ENCODE peak calls at places on chromosomes 16 and 17, in nine cellular contexts. H is adipocyte, A is ascending aorta, X is psoas muscle, L is thoracic aorta, G is stomach, R is iPS DF 6.9, T is Karpas-422, S is right cardiac atrium. M is an unnamed sample. For H3K4me1, the result is how much of the 10 kb centered on the place peaks cover.

GRCh38 chr16:69513180-69513966 is 52.4 kb upstream of the NFAT5 start:
- DNase-seq in S (no peak), H (peak), A (no peak), X (no peak), R (no peak), L (no peak), G (no peak), T (no peak), M (no peak)

GRCh38 chr16:86923656-86924055 is 345.3 kb downstream of the FOXL1 start:
- DNase-seq in X (no peak), G (no peak), A (no peak), S (no peak), L (no peak), R (no peak), H (no peak), T (no peak), M (no peak)

GRCh38 chr17:30113213-30113612 is 3.4 kb upstream of the NSRP1 start:
- DNase-seq in H (no peak), A (no peak), R (no peak), X (no peak), T (no peak), S (no peak), G (peak), L (no peak), M (no peak)

GRCh38 chr17:19301973-19302372 is 60.5 kb downstream of the B9D1 start:
- DNase-seq in S (no peak), T (no peak), G (no peak), A (no peak), L (no peak), X (no peak), R (no peak), H (no peak), M (no peak)

GRCh38 chr16:4176794-4177438 is 60.7 kb upstream of the ADCY9 start:
- DNase-seq in T (peak), R (no peak), L (no peak), A (no peak), X (no peak), G (no peak), S (no peak), H (peak), M (no peak)

GRCh38 chr16:46908540-46909372 is 24.6 kb downstream of the GPT2 start:
- DNase-seq in H (peak), R (peak), T (peak), X (no peak), S (no peak), A (peak), L (no peak), G (peak), M (peak)

GRCh38 chr17:31915456-31916100 is 14.1 kb upstream of the UTP6 start:
- DNase-seq in L (no peak), G (no peak), S (no peak), T (no peak), X (no peak), R (no peak), H (no peak), A (peak), M (no peak)

GRCh38 chr17:41492351-41492750 is 2.6 kb upstream of the KRT36 start:
- DNase-seq in T (no peak), G (no peak), L (no peak), A (no peak), R (no peak), H (no peak), X (no peak), S (no peak), M (no peak)

GRCh38 chr16:21116148-21116693 is 34.4 kb downstream of the DNAH3 start:
- DNase-seq in S (no peak), H (no peak), G (no peak), T (peak), R (no peak), A (no peak), L (no peak), X (no peak), M (peak)

GRCh38 chr16:64957246-64957645 is 164.6 kb downstream of the CDH11 start:
- DNase-seq in H (no peak), A (no peak), T (no peak), L (no peak), G (no peak), X (no peak), R (no peak), S (no peak), M (no peak)

GRCh38 chr17:79631640-79632431 is 21.0 kb upstream of the RBFOX3 start:
- DNase-seq in T (no peak), A (peak), R (no peak), S (peak), H (no peak), G (peak), L (no peak), X (peak), M (peak)

GRCh38 chr17:3963214-3964201 is 729 bp downstream of the ATP2A3 start:
- DNase-seq in S (peak), T (peak), X (no peak), H (no peak), L (no peak), G (peak), R (no peak), A (no peak), M (no peak)

GRCh38 chr16:396605-397004 is 394 bp upstream of the NME4 start:
- DNase-seq in X (peak), R (no peak), T (peak), H (peak), L (no peak), G (no peak), S (peak), A (no peak), M (peak)

GRCh38 chr16:23013484-23013883 is 135.8 kb downstream of the USP31 start:
- DNase-seq in L (no peak), X (no peak), H (peak), S (no peak), R (no peak), T (peak), G (no peak), A (no peak), M (no peak)

GRCh38 chr16:54647216-54647615 is 283.4 kb upstream of the IRX5 start:
- DNase-seq in X (no peak), T (no peak), R (no peak), H (no peak), A (no peak), G (peak), S (no peak), L (no peak), M (no peak)

GRCh38 chr17:57281887-57282653 is 25.7 kb downstream of the MSI2 start:
- DNase-seq in S (no peak), L (no peak), T (no peak), H (no peak), R (no peak), X (no peak), G (no peak), A (no peak), M (no peak)

GRCh38 chr16:89741342-89742014 is 20.1 kb downstream of the ZNF276 start:
- DNase-seq in A (no peak), X (no peak), G (no peak), S (no peak), T (peak), H (no peak), L (no peak), R (no peak), M (no peak)

GRCh38 chr17:51585514-51586104 is 325.3 kb downstream of the UTP18 start:
- DNase-seq in G (peak), X (no peak), R (peak), A (no peak), S (no peak), T (peak), H (no peak), L (no peak), M (no peak)

GRCh38 chr16:3088925-3089716 is 10.0 kb downstream of the ZSCAN10 start:
- DNase-seq in X (peak), S (peak), H (no peak), G (no peak), T (peak), R (no peak), A (no peak), L (no peak), M (no peak)

GRCh38 chr17:39139137-39139516 is 12.3 kb downstream of the PLXDC1 start:
- DNase-seq in H (peak), L (no peak), S (peak), T (peak), G (no peak), R (no peak), A (no peak), X (no peak), M (no peak)

GRCh38 chr16:49280861-49281331 is 742 bp downstream of the CBLN1 start:
- DNase-seq in A (no peak), X (no peak), R (no peak), T (no peak), G (no peak), H (no peak), L (no peak), S (no peak), M (no peak)

GRCh38 chr17:40021471-40021961 is 6.3 kb downstream of the CSF3 start:
- DNase-seq in S (peak), R (no peak), A (no peak), H (peak), L (no peak), G (no peak), X (peak), T (no peak), M (peak)

GRCh38 chr17:7951143-7951792 is 19.3 kb downstream of the CNTROB start:
- DNase-seq in T (no peak), A (no peak), H (no peak), G (no peak), X (no peak), R (no peak), L (no peak), S (no peak), M (no peak)

GRCh38 chr16:21338537-21339268 is 60.6 kb upstream of the CRYM start:
- DNase-seq in A (no peak), T (no peak), H (no peak), L (no peak), S (no peak), R (no peak), G (no peak), X (no peak), M (no peak)

GRCh38 chr17:28983286-28984240 is 22.3 kb downstream of the SEZ6 start:
- DNase-seq in T (no peak), R (no peak), L (no peak), S (peak), G (no peak), H (no peak), X (no peak), A (no peak), M (no peak)

GRCh38 chr17:28841901-28842281 is 699 bp downstream of the FAM222B start:
- DNase-seq in T (peak), X (no peak), A (no peak), G (no peak), S (no peak), H (no peak), R (no peak), L (no peak), M (no peak)

GRCh38 chr17:13025687-13026086 is 7.9 kb upstream of the ELAC2 start:
- DNase-seq in T (no peak), R (no peak), L (no peak), A (no peak), X (no peak), S (no peak), H (no peak), G (no peak), M (no peak)

GRCh38 chr17:33871720-33872535 is 383.2 kb upstream of the CCL2 start:
- DNase-seq in L (no peak), X (no peak), T (no peak), A (no peak), G (no peak), H (no peak), R (no peak), S (no peak), M (no peak)

GRCh38 chr17:61380836-61381525 is 18.7 kb upstream of the TBX2 start:
- DNase-seq in R (no peak), T (no peak), X (peak), A (no peak), L (no peak), H (no peak), G (no peak), S (no peak), M (no peak)

GRCh38 chr17:31926100-31926729 is 10.6 kb upstream of the SUZ12 start:
- DNase-seq in S (no peak), G (no peak), H (no peak), X (no peak), A (no peak), R (no peak), T (no peak), L (no peak), M (no peak)

GRCh38 chr16:15946257-15947044 is 3.0 kb upstream of the ABCC1 start:
- DNase-seq in S (no peak), A (no peak), G (no peak), T (no peak), X (no peak), R (no peak), L (no peak), H (peak), M (no peak)

GRCh38 chr17:28747046-28747691 is 3.4 kb downstream of the TRAF4 start:
- DNase-seq in T (no peak), H (no peak), A (no peak), L (no peak), S (no peak), G (peak), X (peak), R (no peak), M (peak)

DNA sequence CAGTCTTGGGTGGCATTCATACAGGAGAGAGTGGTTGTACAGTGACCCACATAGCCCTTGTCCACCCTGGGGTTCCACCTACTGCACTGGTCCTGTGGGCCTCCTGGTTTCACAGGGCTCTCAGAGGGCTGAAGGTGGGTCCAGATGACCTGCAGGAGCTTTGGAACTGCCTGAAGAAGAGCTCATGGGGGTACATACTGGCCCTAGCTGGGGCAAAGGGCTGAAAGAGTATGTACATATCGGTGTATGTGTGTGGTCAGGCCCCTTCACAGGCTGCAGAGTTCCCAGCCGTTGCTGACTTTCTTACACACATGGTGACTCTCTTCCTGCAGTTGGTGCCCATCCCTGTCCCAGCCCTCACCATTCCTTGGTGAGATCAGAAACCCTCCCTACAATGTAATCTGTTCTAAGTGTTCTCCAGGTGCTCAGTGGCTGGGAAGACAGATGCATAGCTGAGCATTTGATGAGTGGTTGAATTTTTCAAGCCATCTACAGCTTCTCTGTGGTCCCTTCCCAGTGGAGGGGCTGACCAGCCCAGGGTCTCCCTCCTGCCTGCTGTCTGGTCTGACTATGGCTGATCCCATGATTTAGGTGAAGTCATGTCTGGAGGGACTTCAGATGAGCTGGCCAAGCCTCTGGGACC is 2.5 kb upstream of the NFATC3 start:
- DNase-seq in R (no peak), H (no peak), S (no peak), T (no peak), G (no peak), L (no peak), A (no peak), X (no peak), M (no peak)
- H3K4me1 ChIP-seq in R (under half), H (half or more), S (under half), T (half or more), G (half or more), L (under half), A (under half), X (under half), M (half or more)

GRCh38 chr17:45227101-45227591 is 5.5 kb downstream of the FMNL1 start:
- DNase-seq in G (no peak), A (no peak), R (no peak), T (no peak), H (no peak), S (peak), X (peak), L (no peak), M (no peak)

GRCh38 chr17:45228121-45228941 is 6.6 kb downstream of the FMNL1 start:
- DNase-seq in G (no peak), T (no peak), A (no peak), R (no peak), S (peak), L (no peak), H (no peak), X (peak), M (no peak)

GRCh38 chr17:45226620-45227019 is 4.9 kb downstream of the FMNL1 start:
- DNase-seq in A (no peak), H (no peak), L (no peak), X (peak), R (no peak), G (no peak), T (no peak), S (peak), M (no peak)

GRCh38 chr17:45228985-45229517 is 7.4 kb downstream of the FMNL1 start:
- DNase-seq in T (peak), A (peak), G (peak), R (no peak), L (peak), S (peak), X (peak), H (peak), M (peak)

DNA sequence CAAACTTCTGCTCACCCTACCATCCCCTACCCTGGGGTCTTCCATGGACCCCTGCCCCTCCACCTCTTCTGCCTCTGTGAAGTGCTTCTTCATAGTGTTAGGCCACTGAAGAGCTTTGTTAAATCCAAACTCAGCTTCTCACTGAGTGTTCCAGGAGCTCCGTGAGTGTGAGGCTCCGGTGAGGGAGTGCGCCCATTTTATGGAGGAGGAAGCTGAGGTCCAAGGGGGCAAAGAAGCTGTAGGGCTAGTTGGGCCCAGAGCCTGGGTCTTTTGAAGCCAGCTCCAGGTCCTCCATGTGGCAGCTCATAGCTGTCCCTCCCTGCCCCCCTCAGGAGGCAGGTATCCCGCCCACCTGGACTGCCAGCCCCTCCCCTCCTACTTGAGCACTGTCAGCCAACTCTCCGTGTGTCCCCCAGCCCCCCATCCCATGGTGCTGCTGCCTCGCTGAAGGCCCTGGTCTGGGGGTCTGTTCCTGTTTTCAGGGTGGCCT is 6.0 kb downstream of the FMNL1 start:
- DNase-seq in S (peak), A (no peak), X (peak), H (no peak), T (no peak), R (no peak), G (no peak), L (no peak), M (peak)
- H3K4me1 ChIP-seq in S (under half), A (under half), X (under half), H (under half), T (under half), R (under half), G (half or more), L (under half), M (under half)

GRCh38 chr16:8948069-8948593 is 15.6 kb downstream of the USP7 start:
- DNase-seq in R (no peak), L (no peak), X (no peak), T (no peak), H (no peak), S (no peak), G (no peak), A (no peak), M (no peak)
- H3K4me1 ChIP-seq in R (under half), L (half or more), X (half or more), T (half or more), H (under half), S (under half), G (half or more), A (under half), M (under half)

GRCh38 chr16:17362946-17363345 is 107.8 kb downstream of the XYLT1 start:
- DNase-seq in H (no peak), L (no peak), S (no peak), R (no peak), X (no peak), A (no peak), G (no peak), T (no peak), M (peak)
- H3K4me1 ChIP-seq in H (half or more), L (under half), S (under half), R (under half), X (under half), A (under half), G (half or more), T (under half), M (half or more)

GRCh38 chr16:85753559-85753958 is 2.7 kb upstream of the C16orf74 start:
- DNase-seq in G (peak), S (no peak), T (no peak), A (no peak), R (no peak), X (no peak), H (no peak), L (no peak), M (no peak)

GRCh38 chr16:85753976-85754375 is 3.1 kb upstream of the C16orf74 start:
- DNase-seq in R (no peak), X (no peak), G (no peak), S (no peak), L (no peak), A (no peak), H (no peak), T (peak), M (no peak)

GRCh38 chr16:85751665-85752501 is 987 bp upstream of the C16orf74 start:
- DNase-seq in A (no peak), T (peak), R (no peak), S (no peak), H (no peak), X (no peak), L (no peak), G (no peak), M (no peak)

GRCh38 chr16:85754403-85754802 is 3.5 kb upstream of the C16orf74 start:
- DNase-seq in G (no peak), L (no peak), S (no peak), T (peak), X (no peak), H (no peak), A (no peak), R (no peak), M (no peak)

GRCh38 chr16:85752511-85753420 is 1.9 kb upstream of the C16orf74 start:
- DNase-seq in T (peak), R (no peak), G (peak), S (no peak), A (no peak), H (no peak), L (no peak), X (no peak), M (no peak)
- H3K4me1 ChIP-seq in T (half or more), R (under half), G (under half), S (under half), A (under half), H (under half), L (under half), X (under half), M (under half)

GRCh38 chr17:47278561-47278960 is 24.9 kb downstream of the ITGB3 start:
- DNase-seq in S (no peak), H (no peak), L (no peak), G (no peak), A (no peak), R (no peak), X (no peak), T (peak), M (no peak)
- H3K4me1 ChIP-seq in S (under half), H (half or more), L (half or more), G (half or more), A (half or more), R (under half), X (under half), T (half or more), M (under half)

GRCh38 chr16:14304891-14305459 is 233.9 kb downstream of the MRTFB start:
- DNase-seq in T (peak), S (no peak), L (no peak), H (no peak), R (no peak), A (no peak), G (no peak), X (no peak), M (no peak)

GRCh38 chr16:14308357-14308723 is 237.2 kb downstream of the MRTFB start:
- DNase-seq in G (no peak), S (peak), R (no peak), X (no peak), A (no peak), T (peak), L (no peak), H (no peak), M (no peak)

GRCh38 chr16:14307623-14308356 is 236.7 kb downstream of the MRTFB start:
- DNase-seq in H (peak), L (no peak), S (peak), X (peak), A (peak), R (no peak), G (no peak), T (peak), M (peak)

GRCh38 chr16:14306485-14307058 is 235.5 kb downstream of the MRTFB start:
- DNase-seq in S (peak), L (no peak), X (no peak), H (no peak), T (no peak), G (no peak), R (no peak), A (no peak), M (no peak)

GRCh38 chr16:14307059-14307531 is 236.0 kb downstream of the MRTFB start:
- DNase-seq in T (peak), L (no peak), H (no peak), A (no peak), G (no peak), S (no peak), X (no peak), R (no peak), M (no peak)
- H3K4me1 ChIP-seq in T (half or more), L (half or more), H (half or more), A (under half), G (half or more), S (under half), X (under half), R (under half), M (under half)

M was measured in adrenal gland.